ENCODE peak calls at places on chromosomes 16 and 17, in ten cellular contexts. One of them, this sample, is unnamed.

GRCh38 chr16:85104821-85105391 is 7.4 kb downstream of the CIBAR2 start:
- DNase-seq in NCI-H460: no peak
- DNase-seq in heart right ventricle: no peak
- DNase-seq in nephron progenitor cell: no peak
- DNase-seq in left lung: no peak
- DNase-seq in cortex of kidney: no peak
- DNase-seq in lung: no peak
- DNase-seq in NCI-H1930: no peak
- DNase-seq in BE2C: no peak
- DNase-seq in left ventricle myocardium inferior: no peak
- DNase-seq in this sample: no peak

GRCh38 chr17:56593073-56593740 is at the start of gene NOG:
- DNase-seq in NCI-H1930: peak; percentile 11
- DNase-seq in nephron progenitor cell: peak; percentile 70
- DNase-seq in lung: peak; percentile 44
- DNase-seq in left ventricle myocardium inferior: peak; percentile 31
- DNase-seq in cortex of kidney: no peak
- DNase-seq in BE2C: peak; percentile 36
- DNase-seq in heart right ventricle: peak; percentile 51
- DNase-seq in left lung: peak; percentile 66
- DNase-seq in NCI-H460: peak; percentile 19
- DNase-seq in this sample: no peak

GRCh38 chr16:67531247-67531646 is 2.6 kb downstream of the RIPOR1 start:
- DNase-seq in lung: no peak
- DNase-seq in cortex of kidney: no peak
- DNase-seq in NCI-H460: no peak
- DNase-seq in NCI-H1930: no peak
- DNase-seq in left lung: no peak
- DNase-seq in left ventricle myocardium inferior: no peak
- DNase-seq in BE2C: no peak
- DNase-seq in heart right ventricle: no peak
- DNase-seq in nephron progenitor cell: no peak
- DNase-seq in this sample: peak; percentile 87

GRCh38 chr16:4388275-4389021 is 16.8 kb downstream of the VASN start:
- DNase-seq in left ventricle myocardium inferior: peak; percentile 51
- DNase-seq in heart right ventricle: peak; percentile 62
- DNase-seq in nephron progenitor cell: peak; percentile 27
- DNase-seq in NCI-H1930: no peak
- DNase-seq in lung: no peak
- DNase-seq in left lung: no peak
- DNase-seq in NCI-H460: no peak
- DNase-seq in BE2C: peak; percentile 16
- DNase-seq in cortex of kidney: no peak
- DNase-seq in this sample: no peak

GRCh38 chr17:61306003-61306402 is 93.6 kb upstream of the TBX2 start:
- DNase-seq in nephron progenitor cell: no peak
- DNase-seq in NCI-H460: no peak
- DNase-seq in NCI-H1930: no peak
- DNase-seq in left ventricle myocardium inferior: no peak
- DNase-seq in cortex of kidney: no peak
- DNase-seq in lung: no peak
- DNase-seq in BE2C: no peak
- DNase-seq in heart right ventricle: no peak
- DNase-seq in left lung: no peak
- DNase-seq in this sample: no peak

GRCh38 chr16:55470533-55471371 is 8.2 kb upstream of the MMP2 start:
- DNase-seq in left ventricle myocardium inferior: no peak
- DNase-seq in NCI-H1930: no peak
- DNase-seq in heart right ventricle: no peak
- DNase-seq in lung: no peak
- DNase-seq in cortex of kidney: no peak
- DNase-seq in BE2C: peak; percentile 28
- DNase-seq in NCI-H460: no peak
- DNase-seq in left lung: no peak
- DNase-seq in nephron progenitor cell: no peak
- DNase-seq in this sample: no peak

GRCh38 chr17:59349178-59349577 is 17.7 kb downstream of the YPEL2 start:
- DNase-seq in NCI-H1930: no peak
- DNase-seq in cortex of kidney: no peak
- DNase-seq in nephron progenitor cell: no peak
- DNase-seq in NCI-H460: no peak
- DNase-seq in left lung: no peak
- DNase-seq in left ventricle myocardium inferior: no peak
- DNase-seq in heart right ventricle: no peak
- DNase-seq in BE2C: no peak
- DNase-seq in lung: no peak
- DNase-seq in this sample: no peak

GRCh38 chr17:70654706-70655105 is 485.4 kb downstream of the KCNJ2 start:
- DNase-seq in NCI-H1930: no peak
- DNase-seq in lung: no peak
- DNase-seq in left lung: no peak
- DNase-seq in nephron progenitor cell: no peak
- DNase-seq in NCI-H460: no peak
- DNase-seq in BE2C: no peak
- DNase-seq in left ventricle myocardium inferior: no peak
- DNase-seq in cortex of kidney: no peak
- DNase-seq in heart right ventricle: no peak
- DNase-seq in this sample: no peak

GRCh38 chr17:50364715-50365114 is 8.3 kb downstream of the MRPL27 start:
- DNase-seq in cortex of kidney: no peak
- DNase-seq in BE2C: no peak
- DNase-seq in left lung: peak; percentile 27
- DNase-seq in NCI-H1930: no peak
- DNase-seq in heart right ventricle: no peak
- DNase-seq in nephron progenitor cell: peak; percentile 18
- DNase-seq in lung: no peak
- DNase-seq in left ventricle myocardium inferior: no peak
- DNase-seq in NCI-H460: no peak
- DNase-seq in this sample: no peak

GRCh38 chr17:7858487-7858832 is 657 bp downstream of the CYB5D1 start:
- DNase-seq in heart right ventricle: peak; percentile 31
- DNase-seq in cortex of kidney: no peak
- DNase-seq in lung: no peak
- DNase-seq in NCI-H460: no peak
- DNase-seq in left lung: peak; percentile 44
- DNase-seq in left ventricle myocardium inferior: peak; percentile 44
- DNase-seq in nephron progenitor cell: peak; percentile 70
- DNase-seq in NCI-H1930: no peak
- DNase-seq in BE2C: peak; percentile 52
- DNase-seq in this sample: peak; percentile 93

GRCh38 chr16:14505846-14506245 is 124.2 kb downstream of the PARN start:
- DNase-seq in NCI-H1930: no peak
- DNase-seq in NCI-H460: no peak
- DNase-seq in nephron progenitor cell: no peak
- DNase-seq in cortex of kidney: no peak
- DNase-seq in lung: no peak
- DNase-seq in heart right ventricle: no peak
- DNase-seq in BE2C: no peak
- DNase-seq in left lung: no peak
- DNase-seq in left ventricle myocardium inferior: no peak
- DNase-seq in this sample: no peak

GRCh38 chr16:11977206-11978041 is 890 bp downstream of the SNX29 start:
- DNase-seq in lung: no peak
- DNase-seq in cortex of kidney: no peak
- DNase-seq in left ventricle myocardium inferior: no peak
- DNase-seq in heart right ventricle: no peak
- DNase-seq in BE2C: no peak
- DNase-seq in left lung: no peak
- DNase-seq in nephron progenitor cell: no peak
- DNase-seq in NCI-H1930: no peak
- DNase-seq in NCI-H460: no peak
- DNase-seq in this sample: peak; percentile 88

GRCh38 chr17:81309859-81310839 is 15.0 kb upstream of the SLC38A10 start:
- DNase-seq in left ventricle myocardium inferior: no peak
- DNase-seq in left lung: no peak
- DNase-seq in nephron progenitor cell: no peak
- DNase-seq in lung: no peak
- DNase-seq in cortex of kidney: no peak
- DNase-seq in NCI-H460: no peak
- DNase-seq in heart right ventricle: no peak
- DNase-seq in BE2C: peak; percentile 74
- DNase-seq in NCI-H1930: no peak
- DNase-seq in this sample: no peak

GRCh38 chr17:7398612-7399011 is 4.3 kb upstream of the PLSCR3 start:
- DNase-seq in BE2C: no peak
- DNase-seq in nephron progenitor cell: no peak
- DNase-seq in cortex of kidney: no peak
- DNase-seq in NCI-H460: no peak
- DNase-seq in left lung: no peak
- DNase-seq in NCI-H1930: no peak
- DNase-seq in heart right ventricle: no peak
- DNase-seq in left ventricle myocardium inferior: no peak
- DNase-seq in lung: no peak
- DNase-seq in this sample: no peak

GRCh38 chr17:56678249-56679144 is 85.0 kb downstream of the NOG start:
- DNase-seq in BE2C: no peak
- DNase-seq in heart right ventricle: no peak
- DNase-seq in nephron progenitor cell: peak; percentile 52
- DNase-seq in NCI-H1930: no peak
- DNase-seq in NCI-H460: no peak
- DNase-seq in cortex of kidney: no peak
- DNase-seq in left ventricle myocardium inferior: no peak
- DNase-seq in left lung: no peak
- DNase-seq in lung: no peak
- DNase-seq in this sample: no peak

GRCh38 chr17:3993493-3994220 is 29.4 kb upstream of the ATP2A3 start:
- DNase-seq in NCI-H1930: no peak
- DNase-seq in cortex of kidney: no peak
- DNase-seq in left lung: no peak
- DNase-seq in lung: no peak
- DNase-seq in BE2C: no peak
- DNase-seq in heart right ventricle: no peak
- DNase-seq in NCI-H460: no peak
- DNase-seq in nephron progenitor cell: no peak
- DNase-seq in left ventricle myocardium inferior: no peak
- DNase-seq in this sample: no peak

GRCh38 chr17:27856676-27857429 is 36.3 kb downstream of the LYRM9 start:
- DNase-seq in BE2C: no peak
- DNase-seq in left lung: no peak
- DNase-seq in nephron progenitor cell: no peak
- DNase-seq in NCI-H460: no peak
- DNase-seq in lung: no peak
- DNase-seq in left ventricle myocardium inferior: no peak
- DNase-seq in NCI-H1930: no peak
- DNase-seq in heart right ventricle: no peak
- DNase-seq in cortex of kidney: no peak
- DNase-seq in this sample: no peak

GRCh38 chr17:55769625-55770000 is 18.8 kb downstream of the PCTP start:
- DNase-seq in left ventricle myocardium inferior: no peak
- DNase-seq in NCI-H460: peak; percentile 45
- DNase-seq in heart right ventricle: no peak
- DNase-seq in lung: no peak
- DNase-seq in left lung: peak; percentile 39
- DNase-seq in cortex of kidney: no peak
- DNase-seq in NCI-H1930: no peak
- DNase-seq in nephron progenitor cell: no peak
- DNase-seq in BE2C: no peak
- DNase-seq in this sample: no peak

GRCh38 chr17:28763804-28764266 is 20.0 kb downstream of the TRAF4 start:
- DNase-seq in left ventricle myocardium inferior: peak; percentile 60
- DNase-seq in heart right ventricle: no peak
- DNase-seq in cortex of kidney: no peak
- DNase-seq in lung: peak; percentile 81
- DNase-seq in NCI-H460: peak; percentile 74
- DNase-seq in nephron progenitor cell: peak; percentile 79
- DNase-seq in NCI-H1930: peak; percentile 42
- DNase-seq in BE2C: peak; percentile 62
- DNase-seq in left lung: no peak
- DNase-seq in this sample: no peak

This sample was measured in vagina.